ENCODE peak calls at places on chromosomes 3 and 15, in eight cellular contexts. H is endodermal cell; D is CD8-positive, alpha-beta memory T cell; M is lung; I is PC-9; S is aorta; J is left lung; G is H9. N is an unnamed sample. For H3K4me1, the result is how much of the 10 kb centered on the place peaks cover.

GRCh38 chr3:37653466-37653865 is 208.2 kb upstream of the CTDSPL start:
- DNase-seq in M (no peak), H (no peak), D (no peak), J (no peak), S (no peak), G (no peak), I (no peak), N (no peak)

GRCh38 chr3:39384665-39385000 is 1.5 kb downstream of the SLC25A38 start:
- DNase-seq in D (no peak), H (no peak), M (no peak), S (no peak), G (no peak), J (no peak), I (no peak), N (no peak)

GRCh38 chr3:185153861-185154629 is 1.2 kb upstream of the C3orf70 start:
- DNase-seq in G (peak), S (no peak), J (no peak), H (peak), M (no peak), D (no peak), I (no peak), N (no peak)

GRCh38 chr3:55013145-55013544 is 85.3 kb upstream of the LRTM1 start:
- DNase-seq in H (no peak), M (no peak), I (no peak), S (no peak), G (no peak), J (no peak), D (no peak), N (no peak)

GRCh38 chr3:12947504-12948369 is 106.4 kb upstream of the RPL32 start:
- DNase-seq in J (peak), I (peak), H (peak), D (no peak), M (peak), G (peak), S (peak), N (peak)

GRCh38 chr15:65863106-65863505 is 6.2 kb upstream of the RAB11A start:
- DNase-seq in D (no peak), I (no peak), G (no peak), H (no peak), S (no peak), J (no peak), M (no peak), N (no peak)

GRCh38 chr15:39266882-39267281 is 314.0 kb upstream of the THBS1 start:
- DNase-seq in M (no peak), J (no peak), I (no peak), S (no peak), H (no peak), G (no peak), D (no peak), N (no peak)

GRCh38 chr15:74134387-74135027 is 4.1 kb downstream of the ISLR2 start:
- DNase-seq in M (no peak), H (peak), G (peak), J (peak), S (peak), D (no peak), I (no peak), N (peak)

GRCh38 chr3:124984754-124985153 is 50.2 kb upstream of the MUC13 start:
- DNase-seq in M (no peak), G (no peak), J (no peak), D (no peak), H (no peak), S (no peak), I (no peak), N (no peak)

GRCh38 chr3:136694321-136694720 is 57.9 kb downstream of the STAG1 start:
- DNase-seq in G (no peak), M (no peak), I (no peak), J (no peak), D (peak), S (no peak), H (no peak), N (no peak)

GRCh38 chr3:13528217-13528801 is 20.6 kb upstream of the FBLN2 start:
- DNase-seq in G (peak), M (no peak), S (peak), D (no peak), I (no peak), H (peak), J (no peak), N (no peak)

GRCh38 chr15:57203906-57204305 is 172.4 kb upstream of the CGNL1 start:
- DNase-seq in G (no peak), I (no peak), M (no peak), S (no peak), H (no peak), J (no peak), D (no peak), N (no peak)

GRCh38 chr15:62977952-62978811 is 64.4 kb upstream of the TPM1 start:
- DNase-seq in I (no peak), S (no peak), G (no peak), H (no peak), M (no peak), J (no peak), D (no peak), N (no peak)

GRCh38 chr3:15271785-15272381 is 60.5 kb downstream of the SH3BP5 start:
- DNase-seq in D (peak), J (peak), I (no peak), H (peak), G (no peak), M (peak), S (peak), N (peak)

GRCh38 chr15:76988874-76989780 is 5.8 kb upstream of the PSTPIP1 start:
- DNase-seq in J (no peak), H (no peak), D (no peak), I (no peak), M (no peak), G (no peak), S (peak), N (no peak)

GRCh38 chr3:168250415-168250861 is 154.7 kb upstream of the GOLIM4 start:
- DNase-seq in H (peak), D (no peak), G (no peak), M (no peak), S (no peak), I (no peak), J (no peak), N (no peak)

GRCh38 chr3:164940737-164941136 is 137.6 kb downstream of the SI start:
- DNase-seq in D (no peak), M (no peak), J (no peak), S (no peak), H (no peak), G (no peak), I (peak), N (no peak)

GRCh38 chr3:127803619-127804018 is 18.7 kb downstream of the MGLL start:
- DNase-seq in I (peak), S (no peak), D (no peak), H (no peak), M (no peak), J (no peak), G (no peak), N (no peak)

GRCh38 chr3:13842226-13842625 is 37.6 kb downstream of the WNT7A start:
- DNase-seq in S (no peak), H (no peak), D (no peak), I (no peak), J (no peak), M (no peak), G (no peak), N (no peak)

GRCh38 chr15:57784081-57784488 is 77.6 kb downstream of the POLR2M start:
- DNase-seq in G (no peak), S (peak), M (no peak), J (no peak), I (no peak), H (no peak), D (no peak), N (peak)

GRCh38 chr3:155646128-155646527 is 98.7 kb downstream of the PLCH1 start:
- DNase-seq in G (no peak), H (no peak), I (no peak), D (no peak), J (no peak), M (no peak), S (no peak), N (no peak)

GRCh38 chr15:74867562-74868458 is 5.4 kb downstream of the SCAMP2 start:
- DNase-seq in D (no peak), G (no peak), H (no peak), J (peak), S (no peak), I (peak), M (no peak), N (no peak)

GRCh38 chr15:68177747-68178146 is 27.4 kb downstream of the CALML4 start:
- DNase-seq in S (no peak), H (no peak), I (no peak), J (no peak), M (no peak), D (no peak), G (no peak), N (no peak)

GRCh38 chr15:42157981-42158765 is 1.7 kb upstream of the PLA2G4F start:
- DNase-seq in H (no peak), M (no peak), I (no peak), D (no peak), S (no peak), G (no peak), J (no peak), N (no peak)

GRCh38 chr3:13547591-13548371 is 1.1 kb upstream of the FBLN2 start:
- DNase-seq in I (no peak), M (no peak), J (no peak), S (no peak), D (no peak), H (peak), G (peak), N (no peak)

GRCh38 chr3:69433938-69434263 is 48.0 kb upstream of the FRMD4B start:
- DNase-seq in D (no peak), M (no peak), H (no peak), S (no peak), J (no peak), I (peak), G (no peak), N (no peak)

GRCh38 chr15:44501768-44502366 is 35.1 kb upstream of the EIF3J start:
- DNase-seq in H (no peak), G (no peak), D (no peak), M (no peak), S (no peak), J (no peak), I (no peak), N (no peak)

DNA sequence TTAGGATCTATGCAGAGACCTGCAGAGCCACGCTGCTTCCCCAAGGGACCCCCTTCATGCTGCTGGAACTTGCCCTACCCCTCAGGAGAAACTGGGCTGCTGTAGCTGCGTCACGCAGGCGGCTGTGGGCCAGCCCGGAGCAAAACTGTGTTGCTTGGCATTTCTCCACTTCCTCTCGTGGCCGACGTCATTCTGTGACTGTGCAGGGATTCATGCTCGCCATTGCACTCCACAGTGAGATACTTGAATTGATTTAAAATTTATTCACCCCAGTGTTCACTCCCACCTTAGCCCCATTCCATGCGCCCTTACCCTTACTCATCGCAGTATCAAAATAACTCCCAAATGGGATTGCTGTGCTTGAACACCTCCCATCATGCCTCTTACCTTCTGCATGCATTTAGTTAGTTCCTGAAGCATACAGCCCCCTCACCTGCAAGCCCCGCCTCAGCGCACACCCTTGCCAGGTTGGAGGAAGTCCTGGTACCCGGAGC is 45.7 kb downstream of the TMEM44 start:
- DNase-seq in M (no peak), I (no peak), H (no peak), J (peak), D (no peak), G (no peak), S (peak), N (peak)
- H3K4me1 ChIP-seq in M (under half), I (under half), H (under half), J (under half), D (under half), G (under half), S (under half), N (under half)

GRCh38 chr15:90167121-90167520 is 34.0 kb upstream of the SEMA4B start:
- DNase-seq in M (no peak), H (no peak), J (no peak), D (no peak), S (no peak), I (no peak), G (no peak), N (no peak)

GRCh38 chr15:90162956-90163355 is 38.2 kb upstream of the SEMA4B start:
- DNase-seq in H (no peak), G (no peak), I (no peak), J (no peak), D (no peak), S (no peak), M (no peak), N (no peak)

GRCh38 chr15:90161946-90162345 is 39.2 kb upstream of the SEMA4B start:
- DNase-seq in M (no peak), D (no peak), J (no peak), S (no peak), I (no peak), H (no peak), G (no peak), N (no peak)

GRCh38 chr15:90165659-90166489 is 35.3 kb upstream of the SEMA4B start:
- DNase-seq in H (peak), M (peak), G (peak), D (no peak), I (peak), J (peak), S (peak), N (peak)

GRCh38 chr15:90165157-90165556 is 36.0 kb upstream of the SEMA4B start:
- DNase-seq in D (no peak), I (no peak), J (no peak), M (no peak), S (no peak), G (no peak), H (no peak), N (no peak)
- H3K27ac ChIP-seq in D (peak), I (peak), J (peak), M (peak), S (peak), G (no peak), H (no peak), N (peak)

GRCh38 chr3:5197470-5198312 is 10.2 kb downstream of the EDEM1 start:
- DNase-seq in S (no peak), D (peak), M (no peak), H (no peak), G (no peak), I (no peak), J (no peak), N (no peak)
- H3K4me1 ChIP-seq in S (under half), D (half or more), M (under half), H (under half), G (under half), I (half or more), J (under half), N (under half)

GRCh38 chr3:193946945-193947344 is 189.0 kb upstream of the HES1 start:
- DNase-seq in D (no peak), S (no peak), G (no peak), H (no peak), I (peak), J (no peak), M (no peak), N (no peak)
- H3K27ac ChIP-seq in D (no peak), S (no peak), G (no peak), H (no peak), I (no peak), J (no peak), M (no peak), N (no peak)

DNA sequence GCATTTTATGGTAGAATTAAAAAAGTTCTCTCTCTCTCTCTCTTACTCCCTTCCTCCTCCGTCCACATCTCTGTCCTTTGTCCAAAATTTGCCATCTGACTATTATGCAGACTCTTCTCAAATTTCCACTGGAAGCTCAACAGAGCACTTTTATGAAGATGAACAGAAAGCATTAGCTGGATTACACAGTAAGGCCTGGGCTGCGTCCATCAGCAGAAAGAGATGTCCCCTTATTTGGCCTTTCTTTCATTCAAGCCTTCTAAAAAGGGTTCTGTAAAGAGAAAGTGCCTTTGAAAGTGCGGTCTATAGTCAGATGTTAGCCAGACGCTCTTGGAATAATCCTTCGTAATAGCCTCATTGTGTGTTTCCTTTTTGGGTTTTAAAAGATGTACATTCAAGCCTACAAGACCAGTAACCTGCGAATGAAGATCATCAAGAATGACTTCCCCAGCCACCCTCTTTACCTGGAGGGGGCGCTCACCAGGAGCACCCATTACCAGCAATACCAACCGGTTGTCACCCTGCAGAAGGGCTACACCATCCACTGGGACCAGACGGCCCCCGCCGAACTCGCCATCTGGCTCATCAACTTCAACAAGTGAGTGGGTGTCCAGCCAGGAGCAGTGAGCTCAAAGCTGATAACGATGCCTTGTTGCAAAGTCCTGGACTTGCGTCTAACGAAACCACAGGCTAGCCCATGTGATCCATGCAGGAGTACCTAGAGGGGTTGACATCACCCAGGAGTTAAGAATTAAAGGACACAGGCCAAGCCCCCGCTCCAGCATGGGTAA is 53.1 kb downstream of the MESD start:
- DNase-seq in H (no peak), S (no peak), D (no peak), M (no peak), I (no peak), G (no peak), J (no peak), N (no peak)
- H3K4me1 ChIP-seq in H (under half), S (under half), D (under half), M (under half), I (under half), G (under half), J (under half), N (under half)

GRCh38 chr3:138861755-138862333 is 27.1 kb upstream of the PIK3CB start:
- DNase-seq in J (no peak), G (peak), D (no peak), S (no peak), M (no peak), H (peak), I (no peak), N (no peak)
- H3K27ac ChIP-seq in J (peak), G (peak), D (no peak), S (no peak), M (no peak), H (peak), I (peak), N (peak)

DNA sequence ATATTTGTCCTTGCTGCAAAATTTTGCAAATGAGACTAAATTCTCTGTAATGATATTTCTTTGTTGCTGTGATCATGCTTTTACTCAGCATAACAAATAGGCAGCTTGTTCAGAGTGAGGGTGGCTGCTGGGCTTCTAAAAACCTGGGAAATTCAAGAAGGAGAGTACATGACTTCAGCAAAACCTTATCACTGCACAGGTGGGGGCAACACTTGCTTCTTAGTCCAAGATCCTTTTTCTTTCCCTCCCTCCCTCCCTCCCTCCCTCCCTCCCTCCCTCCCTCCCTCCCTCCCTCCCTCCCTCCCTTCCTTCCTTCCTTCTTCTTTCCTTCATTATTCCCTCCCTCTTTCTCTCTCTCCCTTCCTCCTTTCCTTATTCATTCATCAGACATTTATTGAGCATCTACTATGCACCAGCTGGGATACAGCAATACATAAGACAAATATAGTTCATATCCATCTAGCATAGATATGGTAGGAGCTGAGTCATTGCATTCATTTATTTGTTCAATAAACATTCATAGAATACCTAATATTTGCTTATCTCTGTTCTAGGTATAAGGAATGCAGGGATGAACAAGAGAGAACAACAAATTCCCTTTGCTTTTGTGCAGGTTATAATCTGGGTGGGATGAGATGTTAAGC is 210.5 kb downstream of the PDCD6IP start:
- DNase-seq in D (no peak), H (no peak), G (no peak), I (no peak), S (no peak), J (no peak), M (no peak), N (no peak)
- H3K4me1 ChIP-seq in D (under half), H (under half), G (under half), I (under half), S (under half), J (under half), M (under half), N (under half)

DNA sequence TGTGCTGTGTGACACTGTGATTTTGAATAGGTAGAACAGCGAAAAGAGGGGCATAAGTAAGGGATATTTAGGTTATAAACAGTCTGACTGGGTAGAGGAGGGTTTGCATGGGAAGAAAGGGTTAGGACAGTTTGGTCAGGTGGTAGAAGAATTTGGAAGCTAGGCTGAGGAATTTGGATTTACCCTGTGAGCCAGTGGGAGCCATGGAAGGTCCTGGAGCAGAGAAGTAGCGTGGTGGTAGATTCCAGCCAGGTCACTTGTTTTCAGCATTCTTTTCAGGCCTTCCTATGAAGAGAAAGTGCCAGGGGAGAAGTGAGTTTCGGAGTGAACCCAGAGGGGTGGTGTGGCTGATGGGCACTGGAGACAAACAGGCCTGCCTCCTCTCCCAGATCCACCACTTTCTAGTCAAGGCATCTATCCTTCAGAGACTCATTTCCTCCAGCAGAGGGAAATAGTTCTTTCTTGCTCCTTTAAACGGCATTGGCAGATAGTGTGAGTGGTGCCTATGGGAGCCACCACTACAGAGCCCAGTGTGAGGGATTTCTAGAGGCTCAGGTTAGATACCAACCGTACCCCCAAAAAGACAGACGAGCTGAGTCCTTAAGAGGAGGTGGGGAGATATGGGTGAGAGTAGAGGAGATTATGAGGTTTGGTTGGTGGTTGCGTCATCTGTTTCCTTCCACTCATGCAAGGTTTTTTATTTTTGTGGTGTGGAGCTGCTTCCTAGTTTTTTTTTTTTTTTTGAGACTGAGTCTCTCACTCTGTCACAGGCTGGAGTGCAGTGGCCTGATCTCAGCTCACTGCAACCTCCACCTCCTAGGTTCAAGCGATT is 21.2 kb downstream of the PXK start:
- DNase-seq in S (no peak), M (no peak), I (no peak), G (no peak), H (no peak), J (no peak), D (no peak), N (no peak)
- H3K27ac ChIP-seq in S (no peak), M (no peak), I (no peak), G (no peak), H (no peak), J (no peak), D (no peak), N (no peak)

DNA sequence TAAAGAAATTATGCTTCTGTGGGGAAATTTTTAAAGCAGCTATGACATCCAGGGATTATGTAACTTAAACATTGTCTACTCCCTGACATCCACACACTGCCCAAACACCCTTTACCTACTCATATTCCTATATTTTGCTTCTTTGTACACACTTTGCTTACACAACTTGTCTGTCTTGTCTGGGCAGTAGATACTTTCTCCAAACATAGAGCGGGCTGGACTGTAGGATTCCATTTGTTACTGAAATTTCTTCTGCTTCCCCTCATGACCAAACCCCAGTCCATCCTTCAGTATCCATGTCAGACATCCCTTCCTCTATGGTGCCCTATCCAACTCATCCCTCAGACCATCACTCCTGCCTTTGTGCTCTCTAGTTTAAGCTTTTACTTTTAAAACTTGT is 19.9 kb downstream of the NCEH1 start:
- DNase-seq in M (no peak), G (no peak), J (no peak), H (no peak), I (peak), S (no peak), D (no peak), N (no peak)
- H3K4me1 ChIP-seq in M (under half), G (under half), J (under half), H (under half), I (half or more), S (under half), D (under half), N (under half)

N was measured in heart right ventricle.